ENCODE peak calls at places on chromosomes 16 and 17, in eight cellular contexts. C is fibroblast of lung, S is NB4, O is GM12865, G is neural progenitor cell, P is fibroblast of the aortic adventitia, I is gastrocnemius medialis, R is fibroblast of pulmonary artery. N is an unnamed sample.

GRCh38 chr17:19317359-19318095 is 45.0 kb downstream of the B9D1 start:
- DNase-seq in C (peak), S (peak), O (peak), G (peak), P (peak), I (peak), R (peak), N (peak)

GRCh38 chr16:3095869-3096268 is 3.2 kb downstream of the ZSCAN10 start:
- DNase-seq in C (no peak), S (peak), O (peak), G (no peak), P (no peak), I (no peak), R (no peak), N (no peak)

GRCh38 chr17:11598274-11599221 is at the start of gene DNAH9:
- DNase-seq in C (peak), S (no peak), O (no peak), G (peak), P (no peak), I (peak), R (peak), N (peak)

GRCh38 chr16:31870809-31871208 is 2.8 kb upstream of the ZNF267 start:
- DNase-seq in C (no peak), S (no peak), O (no peak), G (no peak), P (no peak), I (no peak), R (no peak), N (no peak)

GRCh38 chr17:75753514-75754377 is 11.2 kb downstream of the GALK1 start:
- DNase-seq in C (peak), S (peak), O (peak), G (peak), P (peak), I (no peak), R (peak), N (peak)

GRCh38 chr16:89873822-89874689 is 664 bp downstream of the TCF25 start:
- DNase-seq in C (peak), S (peak), O (peak), G (peak), P (peak), I (peak), R (peak), N (peak)

GRCh38 chr17:18158022-18158600 is 25.5 kb upstream of the ALKBH5 start:
- DNase-seq in C (peak), S (peak), O (peak), G (peak), P (peak), I (peak), R (peak), N (peak)

GRCh38 chr16:3865241-3865640 is 15.3 kb downstream of the CREBBP start:
- DNase-seq in C (no peak), S (no peak), O (no peak), G (no peak), P (no peak), I (no peak), R (no peak), N (no peak)

GRCh38 chr17:68792042-68792685 is 163.0 kb downstream of the ABCA8 start:
- DNase-seq in C (no peak), S (no peak), O (no peak), G (no peak), P (peak), I (no peak), R (peak), N (no peak)

GRCh38 chr17:6556121-6557039 is at the start of gene PITPNM3:
- DNase-seq in C (no peak), S (no peak), O (no peak), G (peak), P (no peak), I (no peak), R (no peak), N (peak)

GRCh38 chr17:63356275-63356905 is 89.7 kb downstream of the CYB561 start:
- DNase-seq in C (peak), S (no peak), O (no peak), G (no peak), P (peak), I (no peak), R (peak), N (no peak)

GRCh38 chr16:65769055-65769465 is 597.4 kb upstream of the CDH5 start:
- DNase-seq in C (peak), S (peak), O (peak), G (no peak), P (peak), I (no peak), R (peak), N (no peak)

GRCh38 chr17:68733241-68734176 is 132.3 kb upstream of the FAM20A start:
- DNase-seq in C (peak), S (no peak), O (no peak), G (peak), P (peak), I (peak), R (peak), N (no peak)

GRCh38 chr17:59145571-59146096 is 9.4 kb downstream of the SKA2 start:
- DNase-seq in C (no peak), S (no peak), O (no peak), G (no peak), P (no peak), I (no peak), R (no peak), N (no peak)

GRCh38 chr17:45013021-45013997 is 38.1 kb downstream of the DCAKD start:
- DNase-seq in C (no peak), S (no peak), O (no peak), G (peak), P (peak), I (no peak), R (no peak), N (no peak)

GRCh38 chr17:19645608-19646250 is 2.8 kb upstream of the ALDH3A2 start:
- DNase-seq in C (peak), S (peak), O (peak), G (peak), P (peak), I (no peak), R (peak), N (no peak)

GRCh38 chr17:77345260-77345910 is 204.6 kb downstream of the SEC14L1 start:
- DNase-seq in C (no peak), S (no peak), O (no peak), G (no peak), P (no peak), I (no peak), R (no peak), N (no peak)

GRCh38 chr16:58187657-58188430 is 10.1 kb downstream of the CSNK2A2 start:
- DNase-seq in C (no peak), S (no peak), O (no peak), G (no peak), P (no peak), I (peak), R (no peak), N (no peak)

GRCh38 chr16:20049831-20050230 is 23.9 kb downstream of the GPR139 start:
- DNase-seq in C (no peak), S (no peak), O (no peak), G (no peak), P (no peak), I (no peak), R (no peak), N (no peak)

GRCh38 chr17:71071837-71072236 is 902.5 kb downstream of the KCNJ2 start:
- DNase-seq in C (peak), S (peak), O (no peak), G (no peak), P (peak), I (no peak), R (peak), N (peak)

GRCh38 chr17:16106161-16106891 is 106.7 kb downstream of the TTC19 start:
- DNase-seq in C (peak), S (peak), O (no peak), G (no peak), P (peak), I (peak), R (peak), N (no peak)

GRCh38 chr17:50949128-50950001 is 83.2 kb upstream of the TOB1 start:
- DNase-seq in C (no peak), S (no peak), O (no peak), G (no peak), P (no peak), I (no peak), R (no peak), N (peak)

GRCh38 chr17:8700546-8700945 is 44.1 kb downstream of the CCDC42 start:
- DNase-seq in C (no peak), S (no peak), O (no peak), G (no peak), P (no peak), I (no peak), R (no peak), N (no peak)

GRCh38 chr17:83198366-83199341 is 119.2 kb downstream of the METRNL start:
- DNase-seq in C (no peak), S (peak), O (no peak), G (no peak), P (no peak), I (peak), R (no peak), N (peak)
- H3K4me3 ChIP-seq in C (no peak), S (peak), O (no peak), G (no peak), P (no peak), I (no peak), R (no peak), N (no peak)

DNA sequence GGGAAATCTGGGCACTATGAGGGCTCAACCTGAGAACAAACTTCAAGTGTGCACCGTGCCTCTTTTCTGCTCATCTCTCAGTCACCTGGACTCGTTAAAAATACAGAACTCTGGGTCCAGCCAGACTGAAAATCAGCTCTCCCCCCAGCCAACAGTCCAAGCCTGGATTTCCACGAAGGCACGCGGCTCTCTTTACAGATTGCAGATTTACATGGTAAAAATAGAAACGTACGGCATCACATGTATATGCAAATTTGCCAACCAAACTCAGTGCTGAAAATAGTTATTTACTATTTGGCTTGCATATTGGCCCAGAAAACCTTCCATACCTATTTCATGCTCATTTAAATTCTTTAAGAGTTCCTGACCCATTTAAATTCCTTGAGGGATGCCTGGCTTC is 315.8 kb downstream of the MAF start:
- DNase-seq in C (no peak), S (no peak), O (no peak), G (no peak), P (no peak), I (no peak), R (no peak), N (no peak)
- TF ChIP-seq CTCF in C (no peak), S (no peak), O (no peak), G (no peak), P (no peak), I (no peak), R (no peak), N (no peak)

DNA sequence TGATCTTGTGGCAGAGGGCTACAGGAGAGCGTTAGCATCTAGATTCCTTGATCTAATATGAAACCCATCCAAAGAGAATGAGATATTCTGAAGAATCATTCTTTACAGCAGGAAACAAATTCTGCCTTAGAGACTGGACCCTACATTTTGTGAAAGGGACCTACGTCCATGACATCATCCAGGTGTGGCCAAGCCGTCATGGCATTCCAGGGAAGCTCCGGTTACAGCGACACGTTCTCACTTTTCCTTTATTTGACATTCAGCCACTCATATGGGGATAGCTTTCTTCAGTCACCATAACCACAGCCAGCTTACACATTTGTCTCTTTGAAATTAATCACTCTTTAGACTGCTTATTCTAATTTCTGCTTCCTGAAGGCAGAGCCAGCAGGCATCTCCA is 408.1 kb downstream of the XYLT1 start:
- DNase-seq in C (no peak), S (no peak), O (no peak), G (no peak), P (no peak), I (no peak), R (no peak), N (no peak)
- H3K4me3 ChIP-seq in C (no peak), S (no peak), O (no peak), G (no peak), P (no peak), I (no peak), R (no peak), N (no peak)

GRCh38 chr16:77148121-77148520 is 42.9 kb upstream of the MON1B start:
- DNase-seq in C (no peak), S (no peak), O (no peak), G (no peak), P (no peak), I (no peak), R (no peak), N (no peak)
- TF ChIP-seq CTCF in C (no peak), S (no peak), O (no peak), G (no peak), P (no peak), I (no peak), R (no peak), N (no peak)

DNA sequence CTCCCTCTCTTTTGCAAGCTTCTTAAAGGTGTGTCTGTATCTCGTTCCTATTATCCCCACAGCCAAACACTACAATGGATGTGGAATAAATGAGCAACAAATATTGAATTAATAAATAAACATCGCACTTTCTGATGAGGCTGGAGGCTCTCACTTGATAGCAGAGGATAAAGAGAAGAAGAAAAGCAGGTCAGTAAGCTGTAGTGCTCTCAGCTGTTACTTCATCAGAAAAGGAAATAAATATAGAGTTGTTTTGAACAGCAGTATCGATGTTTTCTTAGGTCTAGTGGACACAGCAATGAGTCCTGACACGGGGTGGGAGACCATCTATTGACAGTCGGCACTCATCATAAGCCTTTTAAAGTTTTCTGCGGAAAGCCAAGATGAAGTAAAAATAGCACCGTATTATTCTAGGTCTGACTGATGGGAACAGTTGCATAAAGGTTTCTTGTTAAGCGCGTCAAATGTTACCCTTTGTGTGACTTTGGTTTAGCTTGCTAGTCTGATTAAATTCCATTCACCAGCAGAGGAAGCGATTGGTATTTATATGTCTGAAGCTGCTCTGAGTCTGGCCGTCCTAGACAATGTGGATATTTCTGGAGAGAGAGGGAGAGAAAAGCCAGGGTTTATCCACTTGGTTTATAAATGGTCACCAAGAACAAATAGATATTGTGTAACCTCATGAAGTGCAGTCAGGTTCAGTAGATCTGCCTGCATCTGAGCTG is 646.1 kb downstream of the CDH11 start:
- DNase-seq in C (peak), S (no peak), O (no peak), G (no peak), P (peak), I (no peak), R (peak), N (no peak)
- H3K4me3 ChIP-seq in C (no peak), S (no peak), O (no peak), G (no peak), P (no peak), I (no peak), R (no peak), N (no peak)

N was measured in left lung.